ENCODE peak calls at places on chromosomes 2 and 18, in seven cellular contexts. Z is NCI-H510A treated with DMSO at 0.1 percent for 48 hours, I is T-helper 9 cell, Y is astrocyte of the cerebellum, C is C1 segment of cervical spinal cord, D is LoVo, L is renal cortical epithelial cell. U is an unnamed sample.

GRCh38 chr2:202847693-202848524 is 23.7 kb downstream of the ICA1L start:
- DNase-seq in Z (no peak), I (no peak), Y (no peak), C (no peak), D (no peak), L (no peak), U (no peak)

GRCh38 chr2:33069894-33070651 is 123.3 kb downstream of the LTBP1 start:
- DNase-seq in Z (no peak), I (no peak), Y (peak), C (no peak), D (peak), L (peak), U (peak)

GRCh38 chr2:237557633-237558015 is 8.8 kb upstream of the PRLH start:
- DNase-seq in Z (no peak), I (no peak), Y (no peak), C (no peak), D (no peak), L (no peak), U (no peak)

GRCh38 chr2:82344670-82345069 is 2040.1 kb upstream of the LRRTM1 start:
- DNase-seq in Z (no peak), I (no peak), Y (no peak), C (no peak), D (no peak), L (no peak), U (peak)

GRCh38 chr18:26405190-26405781 is 143.1 kb downstream of the KCTD1 start:
- DNase-seq in Z (peak), I (no peak), Y (no peak), C (no peak), D (peak), L (peak), U (peak)

GRCh38 chr2:1628893-1629292 is 115.4 kb downstream of the PXDN start:
- DNase-seq in Z (no peak), I (no peak), Y (peak), C (no peak), D (no peak), L (peak), U (no peak)

GRCh38 chr2:220855296-220855695 is 716.8 kb downstream of the EPHA4 start:
- DNase-seq in Z (no peak), I (no peak), Y (peak), C (no peak), D (no peak), L (peak), U (no peak)

GRCh38 chr2:172226244-172227061 is 123.8 kb upstream of the DLX2 start:
- DNase-seq in Z (no peak), I (peak), Y (no peak), C (no peak), D (peak), L (no peak), U (no peak)